ENCODE peak calls at places on chromosomes 7 and 10, in four cellular contexts. E is RWPE1, B is progenitor cell of endocrine pancreas, K is suprapubic skin. D is an unnamed sample.

GRCh38 chr7:156759579-156760202 is 119.1 kb downstream of the RNF32 start:
- DNase-seq in E (no peak), B (no peak), K (no peak), D (no peak)

GRCh38 chr7:97578225-97578624 is 153.7 kb upstream of the TAC1 start:
- DNase-seq in E (no peak), B (no peak), K (no peak), D (no peak)

GRCh38 chr10:88254091-88254490 is 329.0 kb downstream of the RNLS start:
- DNase-seq in E (peak; percentile 93), B (no peak), K (no peak), D (no peak)

GRCh38 chr7:37421820-37422219 is 26.8 kb downstream of the ELMO1 start:
- DNase-seq in E (no peak), B (no peak), K (no peak), D (no peak)

GRCh38 chr7:136030867-136031318 is 53.7 kb upstream of the MTPN start:
- DNase-seq in E (peak; percentile 40), B (no peak), K (no peak), D (no peak)

GRCh38 chr7:45581271-45581780 is 7.2 kb downstream of the ADCY1 start:
- DNase-seq in E (no peak), B (no peak), K (peak; percentile 26), D (no peak)

GRCh38 chr10:116044722-116045374 is 228.2 kb downstream of the GFRA1 start:
- DNase-seq in E (no peak), B (no peak), K (no peak), D (no peak)

GRCh38 chr10:22693371-22693784 is 21.0 kb downstream of the PIP4K2A start:
- DNase-seq in E (no peak), B (no peak), K (no peak), D (no peak)

GRCh38 chr10:15155978-15156377 is 12.5 kb downstream of the NMT2 start:
- DNase-seq in E (no peak), B (no peak), K (no peak), D (no peak)

GRCh38 chr7:134460000-134460399 is 1.1 kb upstream of the AKR1B1 start:
- DNase-seq in E (no peak), B (no peak), K (no peak), D (no peak)

GRCh38 chr10:14247650-14248258 is 83.0 kb downstream of the FRMD4A start:
- DNase-seq in E (no peak), B (no peak), K (no peak), D (no peak)

GRCh38 chr7:111025013-111025412 is 65.9 kb upstream of the LRRN3 start:
- DNase-seq in E (no peak), B (no peak), K (no peak), D (no peak)

GRCh38 chr10:101672536-101672935 is 22.4 kb downstream of the FBXW4 start:
- DNase-seq in E (no peak), B (no peak), K (no peak), D (no peak)

GRCh38 chr10:3109633-3110032 is 42.3 kb downstream of the PFKP start:
- DNase-seq in E (no peak), B (no peak), K (no peak), D (no peak)

GRCh38 chr10:94006591-94007550 is 13.1 kb downstream of the PLCE1 start:
- DNase-seq in E (peak; percentile 59), B (no peak), K (no peak), D (no peak)

GRCh38 chr10:80598084-80598798 is 60.5 kb downstream of the SH2D4B start:
- DNase-seq in E (no peak), B (no peak), K (no peak), D (no peak)

GRCh38 chr10:80598951-80599350 is 61.2 kb downstream of the SH2D4B start:
- DNase-seq in E (no peak), B (no peak), K (no peak), D (no peak)

GRCh38 chr10:80600251-80600650 is 62.5 kb downstream of the SH2D4B start:
- DNase-seq in E (no peak), B (no peak), K (no peak), D (no peak)

GRCh38 chr10:80599424-80599847 is 61.7 kb downstream of the SH2D4B start:
- DNase-seq in E (peak; percentile 56), B (peak; percentile 34), K (no peak), D (peak; percentile 55)

DNA sequence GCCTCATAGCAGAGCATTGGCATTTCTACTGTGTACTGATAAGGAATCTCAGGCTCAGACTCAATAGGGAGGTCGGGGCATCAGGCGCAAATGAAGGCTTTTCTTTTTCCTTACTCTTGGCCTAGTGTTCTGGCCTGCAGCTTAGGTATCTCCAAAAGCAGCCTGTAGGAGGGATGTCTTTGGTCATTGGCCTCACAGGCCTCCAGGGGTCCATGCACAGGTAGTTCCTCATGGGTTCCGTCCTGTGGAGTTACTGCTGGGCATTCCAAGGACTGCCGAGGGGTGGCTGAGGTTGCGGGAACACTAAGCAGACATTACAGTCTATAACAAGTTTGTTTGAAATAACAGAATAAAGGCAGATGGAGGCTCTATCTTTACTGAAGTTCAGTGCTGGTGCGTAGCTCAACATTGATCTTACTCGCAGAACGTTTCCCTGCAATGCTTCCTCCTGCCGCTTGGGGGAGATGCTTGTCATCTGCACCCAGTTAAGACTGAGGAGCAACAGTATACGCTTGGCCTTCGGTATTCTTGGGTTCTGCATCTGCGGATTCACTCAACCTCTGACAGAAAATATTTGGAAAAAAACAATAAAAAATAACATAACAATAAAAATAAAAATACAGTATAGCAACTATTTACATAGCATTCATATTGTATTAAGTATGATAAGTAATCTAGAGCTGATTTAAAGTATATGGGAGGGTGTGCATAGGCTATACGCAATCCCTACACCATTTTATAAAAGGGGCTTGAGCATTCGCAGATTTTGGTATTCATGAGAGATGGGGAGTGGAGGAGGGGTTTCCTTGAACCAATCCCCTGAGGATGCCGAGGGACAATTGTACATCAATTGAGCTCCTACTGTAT is 58.9 kb downstream of the SH2D4B start:
- DNase-seq in E (peak; percentile 64), B (no peak), K (no peak), D (peak; percentile 26)
- TF ChIP-seq CTCF in E (peak; percentile 77), B (peak; percentile 66), K (peak; percentile 55), D (peak; percentile 70)

GRCh38 chr7:137903382-137904169 is 56.8 kb upstream of the DGKI start:
- DNase-seq in E (peak; percentile 55), B (peak; percentile 33), K (peak; percentile 67), D (peak; percentile 48)
- TF ChIP-seq CTCF in E (peak; percentile 86), B (peak; percentile 89), K (peak; percentile 74), D (peak; percentile 93)

DNA sequence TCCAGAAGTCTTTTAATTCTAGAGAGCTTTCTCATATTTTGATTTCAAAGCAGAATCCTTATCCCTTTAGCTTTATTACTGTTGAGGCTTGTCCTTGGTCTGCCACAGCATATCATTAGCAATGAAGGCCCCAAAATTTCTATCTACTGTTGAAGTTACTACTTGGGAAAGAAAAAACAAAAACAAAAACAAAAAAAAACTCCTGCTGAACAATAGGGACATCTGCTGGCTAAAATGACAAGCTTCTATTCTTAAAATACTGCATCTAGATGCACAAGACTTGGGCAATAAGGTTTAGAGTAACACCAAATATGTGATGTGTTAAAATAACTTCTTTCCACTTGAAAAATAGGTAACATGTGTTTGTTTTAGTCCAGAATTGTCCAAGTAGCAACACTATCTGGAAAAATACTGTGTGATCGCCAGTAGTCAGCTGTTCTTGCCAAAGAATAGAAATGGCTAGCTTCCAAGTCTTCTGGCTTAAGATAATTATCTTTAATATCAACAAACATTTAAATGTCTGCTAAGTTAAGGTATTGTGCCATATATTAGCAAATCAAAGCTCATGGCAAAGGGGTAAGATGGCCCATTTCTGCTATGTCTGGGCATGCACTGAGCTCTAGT is 3.8 kb upstream of the DMTF1 start:
- DNase-seq in E (peak; percentile 38), B (no peak), K (no peak), D (no peak)
- TF ChIP-seq CTCF in E (peak; percentile 91), B (peak; percentile 25), K (peak; percentile 34), D (peak; percentile 67)

GRCh38 chr10:71704816-71705215 is 14.8 kb downstream of the C10orf105 start:
- DNase-seq in E (no peak), B (no peak), K (no peak), D (no peak)

GRCh38 chr10:71706216-71707121 is 13.1 kb downstream of the C10orf105 start:
- DNase-seq in E (no peak), B (no peak), K (no peak), D (no peak)

GRCh38 chr10:71703577-71703976 is 16.0 kb downstream of the C10orf105 start:
- DNase-seq in E (no peak), B (no peak), K (no peak), D (no peak)

GRCh38 chr10:71707240-71707789 is 12.3 kb downstream of the C10orf105 start:
- DNase-seq in E (no peak), B (no peak), K (no peak), D (no peak)

DNA sequence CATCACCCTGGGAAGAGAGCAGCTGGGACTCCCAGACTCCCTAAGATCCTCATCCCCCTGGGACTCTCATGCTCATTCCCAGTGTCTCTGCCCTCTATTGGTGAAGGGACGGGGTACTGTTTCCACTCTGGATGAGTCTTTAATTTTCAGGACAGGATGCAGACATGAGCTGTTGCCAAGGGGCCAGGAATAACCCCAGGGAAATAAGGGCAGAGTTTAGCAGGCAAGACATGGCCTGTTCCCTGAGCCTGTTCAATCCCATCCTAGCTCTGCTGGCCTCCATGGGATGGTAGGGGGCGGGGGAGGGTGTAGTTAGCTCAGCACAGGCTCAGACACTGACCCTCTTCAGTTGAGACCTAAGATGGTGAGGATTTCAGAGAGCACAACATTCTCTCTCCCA is 14.0 kb downstream of the C10orf105 start:
- DNase-seq in E (no peak), B (no peak), K (no peak), D (no peak)
- TF ChIP-seq CTCF in E (no peak), B (no peak), K (no peak), D (no peak)

DNA sequence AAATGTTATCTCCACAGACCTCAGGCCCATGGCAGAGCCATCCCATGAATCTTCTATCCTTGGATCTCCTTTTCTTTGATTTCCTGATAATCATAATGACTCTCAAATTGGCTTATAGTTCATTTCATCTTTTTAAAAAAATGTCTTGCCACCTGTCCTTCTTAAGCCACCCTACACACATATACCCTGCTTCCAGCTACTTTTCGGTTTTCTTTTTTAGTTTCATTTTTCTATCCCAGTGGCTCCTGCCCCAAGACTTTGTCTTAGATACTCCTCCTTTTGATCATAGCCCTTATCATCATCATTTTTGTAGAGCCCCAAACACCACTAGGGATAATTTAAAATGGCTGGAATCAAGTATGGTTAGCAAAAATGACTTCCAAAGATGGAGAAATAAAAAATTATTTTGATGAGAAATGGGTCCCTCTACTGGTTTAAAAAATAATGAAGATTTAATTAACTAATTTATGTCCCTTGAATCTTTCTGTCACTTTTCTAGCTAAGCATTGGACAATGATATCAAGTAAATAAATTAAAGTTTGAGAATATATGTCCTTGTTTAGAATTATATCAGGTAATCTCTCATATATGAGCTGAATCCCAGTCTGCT is 277.3 kb upstream of the SEMA3D start:
- DNase-seq in E (no peak), B (no peak), K (no peak), D (no peak)
- TF ChIP-seq CTCF in E (peak; percentile 24), B (peak; percentile 25), K (no peak), D (peak; percentile 47)

GRCh38 chr7:151007469-151007898 is 16.7 kb downstream of the NOS3 start:
- DNase-seq in E (no peak), B (no peak), K (no peak), D (no peak)

GRCh38 chr7:151008143-151008510 is 16.2 kb downstream of the ATG9B start:
- DNase-seq in E (no peak), B (no peak), K (no peak), D (no peak)

GRCh38 chr7:151009340-151010001 is 14.8 kb downstream of the ATG9B start:
- DNase-seq in E (no peak), B (no peak), K (no peak), D (no peak)

GRCh38 chr7:151010002-151010306 is 14.3 kb downstream of the ATG9B start:
- DNase-seq in E (no peak), B (no peak), K (no peak), D (no peak)

GRCh38 chr7:151008511-151009323 is 15.6 kb downstream of the ATG9B start:
- DNase-seq in E (peak; percentile 50), B (peak; percentile 45), K (no peak), D (no peak)
- TF ChIP-seq CTCF in E (peak; percentile 97), B (peak; percentile 73), K (peak; percentile 74), D (peak; percentile 72)

D was measured in neural crest cell.